ENCODE peak calls at places on chromosomes 7 and 10, in ten cellular contexts. L, T, V, F, K, R, M, H, G and X are unnamed samples. For H3K36me3 and H3K9me3, the result is how much of the 10 kb centered on the place peaks cover.

GRCh38 chr10:47166405-47166777 is 133.6 kb upstream of the GDF10 start:
- DNase-seq in L (no peak), T (no peak), V (no peak), F (no peak), K (no peak), R (no peak), M (no peak), H (peak), G (no peak), X (no peak)

GRCh38 chr7:24825931-24826661 is 68.8 kb upstream of the GSDME start:
- DNase-seq in L (no peak), T (no peak), V (peak), F (peak), K (peak), R (no peak), M (no peak), H (no peak), G (no peak), X (no peak)

GRCh38 chr10:1213252-1213651 is 157.1 kb downstream of the WDR37 start:
- DNase-seq in L (no peak), T (no peak), V (no peak), F (no peak), K (no peak), R (no peak), M (no peak), H (no peak), G (no peak), X (no peak)

GRCh38 chr7:128938524-128939074 is 872 bp downstream of the IRF5 start:
- DNase-seq in L (no peak), T (no peak), V (no peak), F (no peak), K (no peak), R (no peak), M (no peak), H (no peak), G (no peak), X (peak)

GRCh38 chr7:3787717-3788311 is 486.8 kb downstream of the SDK1 start:
- DNase-seq in L (no peak), T (no peak), V (peak), F (peak), K (no peak), R (no peak), M (no peak), H (peak), G (no peak), X (peak)

GRCh38 chr7:44891372-44891771 is 6.0 kb upstream of the PURB start:
- DNase-seq in L (no peak), T (no peak), V (no peak), F (no peak), K (no peak), R (peak), M (no peak), H (no peak), G (no peak), X (no peak)

GRCh38 chr10:48448796-48449195 is 142.3 kb downstream of the MAPK8 start:
- DNase-seq in L (no peak), T (no peak), V (no peak), F (peak), K (peak), R (no peak), M (peak), H (no peak), G (no peak), X (no peak)

GRCh38 chr7:155489158-155489840 is 31.4 kb downstream of the EN2 start:
- DNase-seq in L (no peak), T (no peak), V (no peak), F (no peak), K (no peak), R (no peak), M (no peak), H (no peak), G (no peak), X (no peak)

GRCh38 chr10:103545366-103545765 is 51.9 kb downstream of the NEURL1 start:
- DNase-seq in L (peak), T (no peak), V (no peak), F (no peak), K (no peak), R (no peak), M (no peak), H (no peak), G (no peak), X (no peak)

GRCh38 chr7:73570521-73570920 is 7.9 kb downstream of the TBL2 start:
- DNase-seq in L (no peak), T (no peak), V (no peak), F (no peak), K (no peak), R (no peak), M (no peak), H (no peak), G (no peak), X (peak)

GRCh38 chr10:125868372-125868975 is 12.6 kb downstream of the DHX32 start:
- DNase-seq in L (no peak), T (peak), V (no peak), F (peak), K (peak), R (peak), M (peak), H (no peak), G (no peak), X (peak)

GRCh38 chr10:84770824-84771223 is 442.4 kb downstream of the CCSER2 start:
- DNase-seq in L (no peak), T (no peak), V (no peak), F (no peak), K (no peak), R (no peak), M (no peak), H (no peak), G (no peak), X (no peak)

GRCh38 chr10:95256268-95256667 is 34.5 kb downstream of the PDLIM1 start:
- DNase-seq in L (no peak), T (no peak), V (no peak), F (no peak), K (no peak), R (no peak), M (no peak), H (no peak), G (no peak), X (no peak)

GRCh38 chr7:80916770-80917681 is 1.8 kb downstream of the SEMA3C start:
- DNase-seq in L (no peak), T (no peak), V (no peak), F (peak), K (peak), R (no peak), M (no peak), H (no peak), G (no peak), X (no peak)

GRCh38 chr10:127153166-127153565 is 43.2 kb downstream of the INSYN2A start:
- DNase-seq in L (no peak), T (no peak), V (no peak), F (peak), K (peak), R (no peak), M (no peak), H (no peak), G (no peak), X (no peak)

GRCh38 chr10:71966046-71967004 is 2.1 kb downstream of the CHST3 start:
- DNase-seq in L (no peak), T (no peak), V (peak), F (peak), K (peak), R (no peak), M (no peak), H (no peak), G (no peak), X (no peak)

GRCh38 chr7:48110868-48111267 is 21.8 kb downstream of the UPP1 start:
- DNase-seq in L (no peak), T (no peak), V (no peak), F (no peak), K (no peak), R (no peak), M (no peak), H (no peak), G (no peak), X (no peak)

GRCh38 chr7:154437238-154437637 is 385.0 kb downstream of the DPP6 start:
- DNase-seq in L (no peak), T (no peak), V (no peak), F (no peak), K (no peak), R (no peak), M (no peak), H (no peak), G (no peak), X (no peak)

GRCh38 chr10:86642021-86642420 is 12.3 kb upstream of the OPN4 start:
- DNase-seq in L (no peak), T (no peak), V (no peak), F (no peak), K (no peak), R (no peak), M (no peak), H (no peak), G (no peak), X (no peak)

GRCh38 chr7:155206286-155207020 is 91.2 kb upstream of the INSIG1 start:
- DNase-seq in L (no peak), T (peak), V (peak), F (peak), K (peak), R (peak), M (no peak), H (peak), G (peak), X (peak)

GRCh38 chr10:74081192-74081803 is 69.3 kb downstream of the AP3M1 start:
- DNase-seq in L (no peak), T (peak), V (peak), F (peak), K (peak), R (peak), M (peak), H (no peak), G (no peak), X (peak)

GRCh38 chr7:45709168-45710034 is 135.2 kb downstream of the ADCY1 start:
- DNase-seq in L (peak), T (peak), V (peak), F (no peak), K (peak), R (no peak), M (no peak), H (peak), G (peak), X (no peak)

GRCh38 chr10:58868736-58869435 is 307.6 kb upstream of the PHYHIPL start:
- DNase-seq in L (no peak), T (no peak), V (no peak), F (peak), K (peak), R (no peak), M (no peak), H (no peak), G (no peak), X (no peak)

GRCh38 chr7:14055813-14056212 is 66.3 kb upstream of the ETV1 start:
- DNase-seq in L (no peak), T (no peak), V (no peak), F (no peak), K (no peak), R (no peak), M (no peak), H (no peak), G (no peak), X (no peak)

GRCh38 chr10:91694170-91694794 is 61.4 kb upstream of the PPP1R3C start:
- DNase-seq in L (no peak), T (peak), V (no peak), F (no peak), K (peak), R (peak), M (peak), H (no peak), G (no peak), X (peak)

GRCh38 chr7:137920637-137921473 is 74.1 kb upstream of the DGKI start:
- DNase-seq in L (no peak), T (no peak), V (no peak), F (no peak), K (peak), R (no peak), M (no peak), H (no peak), G (no peak), X (no peak)

GRCh38 chr10:129328531-129328930 is 138.5 kb upstream of the MGMT start:
- DNase-seq in L (no peak), T (no peak), V (no peak), F (no peak), K (peak), R (no peak), M (no peak), H (no peak), G (no peak), X (no peak)

GRCh38 chr7:158285383-158285770 is 302.2 kb downstream of the PTPRN2 start:
- DNase-seq in L (no peak), T (peak), V (no peak), F (no peak), K (no peak), R (no peak), M (no peak), H (no peak), G (no peak), X (no peak)

GRCh38 chr7:129896568-129897382 is 56.0 kb downstream of the UBE2H start:
- DNase-seq in L (no peak), T (no peak), V (no peak), F (peak), K (peak), R (no peak), M (no peak), H (no peak), G (no peak), X (no peak)

GRCh38 chr7:115332691-115333090 is 410.8 kb downstream of the MDFIC start:
- DNase-seq in L (no peak), T (no peak), V (no peak), F (peak), K (peak), R (no peak), M (no peak), H (no peak), G (no peak), X (no peak)

GRCh38 chr10:60167056-60167455 is 222.6 kb downstream of the ANK3 start:
- DNase-seq in L (no peak), T (no peak), V (no peak), F (no peak), K (no peak), R (no peak), M (no peak), H (no peak), G (no peak), X (no peak)

GRCh38 chr7:86130268-86130667 is 513.4 kb upstream of the GRM3 start:
- DNase-seq in L (no peak), T (no peak), V (no peak), F (no peak), K (no peak), R (no peak), M (no peak), H (no peak), G (no peak), X (no peak)

GRCh38 chr7:5638994-5639393 is 142.5 kb downstream of the RNF216 start:
- DNase-seq in L (no peak), T (no peak), V (no peak), F (no peak), K (peak), R (no peak), M (no peak), H (no peak), G (no peak), X (no peak)

GRCh38 chr10:4820804-4821401 is 5.1 kb upstream of the AKR1E2 start:
- DNase-seq in L (no peak), T (no peak), V (no peak), F (peak), K (no peak), R (no peak), M (no peak), H (peak), G (no peak), X (no peak)

GRCh38 chr7:112001089-112001826 is 204.9 kb downstream of the DOCK4 start:
- DNase-seq in L (no peak), T (no peak), V (peak), F (peak), K (peak), R (no peak), M (no peak), H (no peak), G (no peak), X (no peak)

GRCh38 chr10:59675812-59676211 is 33.8 kb downstream of the SLC16A9 start:
- DNase-seq in L (no peak), T (no peak), V (no peak), F (no peak), K (no peak), R (peak), M (no peak), H (no peak), G (no peak), X (no peak)

GRCh38 chr10:84540022-84540616 is 211.7 kb downstream of the CCSER2 start:
- DNase-seq in L (no peak), T (no peak), V (no peak), F (peak), K (peak), R (no peak), M (no peak), H (no peak), G (no peak), X (no peak)

GRCh38 chr7:63067897-63068585 is 930.6 kb upstream of the ZNF722 start:
- DNase-seq in L (no peak), T (no peak), V (peak), F (no peak), K (no peak), R (no peak), M (no peak), H (no peak), G (peak), X (no peak)

GRCh38 chr7:29208410-29209250 is 14.1 kb downstream of the CHN2 start:
- DNase-seq in L (peak), T (no peak), V (no peak), F (no peak), K (no peak), R (no peak), M (no peak), H (no peak), G (no peak), X (peak)

GRCh38 chr10:79208251-79208983 is 138.9 kb upstream of the PPIF start:
- DNase-seq in L (no peak), T (no peak), V (no peak), F (no peak), K (no peak), R (no peak), M (no peak), H (no peak), G (no peak), X (no peak)
- H3K36me3 ChIP-seq in L (under half), T (under half), V (half or more), F (under half), K (half or more), R (under half), M (under half), H (half or more), G (half or more), X (under half)

DNA sequence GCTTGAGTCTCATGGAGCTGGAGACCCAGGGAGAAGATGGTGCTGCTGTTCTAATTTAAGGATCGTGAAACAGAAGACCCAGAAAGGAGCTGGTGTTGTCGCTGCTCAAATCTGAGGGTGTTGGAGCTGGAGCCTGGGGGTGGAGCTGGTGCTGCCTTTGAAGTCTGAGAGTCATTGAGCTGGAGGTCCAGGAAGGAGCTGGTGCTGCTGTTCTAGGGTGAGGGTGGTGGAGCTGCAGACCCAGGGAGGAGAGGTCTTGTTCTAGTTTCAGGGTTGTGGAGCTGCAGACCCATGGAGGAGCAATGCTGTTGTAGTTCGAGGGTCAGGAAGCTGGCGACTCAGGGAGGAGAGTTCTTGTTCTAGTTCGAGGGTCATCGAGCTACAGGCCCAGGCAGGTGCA is 84.1 kb upstream of the ZNF479 start:
- DNase-seq in L (no peak), T (no peak), V (no peak), F (no peak), K (no peak), R (no peak), M (no peak), H (no peak), G (no peak), X (no peak)
- H3K9me3 ChIP-seq in L (under half), T (under half), V (under half), F (under half), K (under half), R (under half), M (under half), H (under half), G (half or more), X (half or more)

GRCh38 chr7:55190511-55191160 is 171.8 kb downstream of the EGFR start:
- DNase-seq in L (no peak), T (no peak), V (no peak), F (no peak), K (no peak), R (no peak), M (no peak), H (no peak), G (no peak), X (no peak)

GRCh38 chr7:55189878-55190436 is 171.1 kb downstream of the EGFR start:
- DNase-seq in L (no peak), T (no peak), V (no peak), F (no peak), K (no peak), R (no peak), M (no peak), H (no peak), G (no peak), X (no peak)

GRCh38 chr7:55187701-55188491 is 169.1 kb downstream of the EGFR start:
- DNase-seq in L (no peak), T (no peak), V (no peak), F (no peak), K (no peak), R (no peak), M (no peak), H (no peak), G (peak), X (peak)

GRCh38 chr7:55189447-55189760 is 170.6 kb downstream of the EGFR start:
- DNase-seq in L (no peak), T (no peak), V (no peak), F (no peak), K (no peak), R (no peak), M (no peak), H (no peak), G (no peak), X (no peak)

GRCh38 chr7:55188590-55189446 is 170.0 kb downstream of the EGFR start:
- DNase-seq in L (no peak), T (no peak), V (no peak), F (no peak), K (no peak), R (no peak), M (no peak), H (no peak), G (no peak), X (no peak)
- H3K4me3 ChIP-seq in L (no peak), T (no peak), V (no peak), F (no peak), K (no peak), R (no peak), M (no peak), H (no peak), G (no peak), X (no peak)

GRCh38 chr7:868189-868486 is 8.2 kb upstream of the GET4 start:
- DNase-seq in L (no peak), T (no peak), V (no peak), F (no peak), K (no peak), R (no peak), M (no peak), H (no peak), G (no peak), X (no peak)

GRCh38 chr7:867001-867405 is 9.4 kb upstream of the GET4 start:
- DNase-seq in L (peak), T (no peak), V (peak), F (peak), K (peak), R (no peak), M (no peak), H (peak), G (peak), X (peak)

GRCh38 chr7:865921-866320 is 10.4 kb upstream of the GET4 start:
- DNase-seq in L (no peak), T (no peak), V (no peak), F (no peak), K (no peak), R (no peak), M (no peak), H (no peak), G (no peak), X (no peak)

GRCh38 chr7:869348-869747 is 7.0 kb upstream of the GET4 start:
- DNase-seq in L (no peak), T (no peak), V (no peak), F (no peak), K (no peak), R (no peak), M (no peak), H (no peak), G (no peak), X (no peak)

GRCh38 chr7:867406-868188 is 8.8 kb upstream of the GET4 start:
- DNase-seq in L (no peak), T (no peak), V (peak), F (peak), K (peak), R (no peak), M (no peak), H (peak), G (no peak), X (peak)
- H3K36me3 ChIP-seq in L (under half), T (half or more), V (half or more), F (under half), K (under half), R (half or more), M (half or more), H (half or more), G (half or more), X (under half)